ENCODE peak calls at places on chromosomes 7 and 10, in seven cellular contexts. O is stomach; E is left lung; V is dorsolateral prefrontal cortex; T is breast epithelium; K is HepG2; M is naive thymus-derived CD4-positive, alpha-beta T cell. P is an unnamed sample.

GRCh38 chr7:96228760-96229159 is 93.1 kb downstream of the SLC25A13 start:
- DNase-seq in O (no peak), E (no peak), V (no peak), T (no peak), K (no peak), M (no peak), P (no peak)

GRCh38 chr10:109412353-109412752 is 511.0 kb downstream of the XPNPEP1 start:
- DNase-seq in O (no peak), E (no peak), V (no peak), T (no peak), K (no peak), M (no peak), P (no peak)

GRCh38 chr7:153190452-153190851 is 430.9 kb downstream of the ACTR3B start:
- DNase-seq in O (no peak), E (no peak), V (no peak), T (no peak), K (no peak), M (no peak), P (no peak)

GRCh38 chr10:30557884-30558283 is 71.7 kb downstream of the LYZL2 start:
- DNase-seq in O (no peak), E (no peak), V (no peak), T (no peak), K (peak; percentile 82), M (no peak), P (no peak)

GRCh38 chr10:102633282-102633681 is 11.0 kb upstream of the TRIM8 start:
- DNase-seq in O (no peak), E (peak; percentile 75), V (no peak), T (no peak), K (no peak), M (no peak), P (no peak)

GRCh38 chr10:113133497-113133896 is 183.4 kb downstream of the TCF7L2 start:
- DNase-seq in O (no peak), E (no peak), V (no peak), T (no peak), K (no peak), M (no peak), P (no peak)

GRCh38 chr10:21304198-21304597 is 221.3 kb downstream of the SKIDA1 start:
- DNase-seq in O (no peak), E (no peak), V (no peak), T (no peak), K (no peak), M (no peak), P (no peak)

GRCh38 chr10:101843032-101843991 is at the start of gene KCNIP2:
- DNase-seq in O (no peak), E (no peak), V (no peak), T (no peak), K (no peak), M (peak; percentile 32), P (no peak)

GRCh38 chr7:19772858-19773337 is 519 bp downstream of the TMEM196 start:
- DNase-seq in O (no peak), E (peak; percentile 35), V (no peak), T (no peak), K (no peak), M (no peak), P (no peak)

GRCh38 chr10:124043310-124044142 is 49.9 kb downstream of the CHST15 start:
- DNase-seq in O (no peak), E (no peak), V (no peak), T (no peak), K (peak; percentile 97), M (no peak), P (no peak)

GRCh38 chr10:73875139-73875475 is 752 bp upstream of the CAMK2G start:
- DNase-seq in O (no peak), E (no peak), V (no peak), T (no peak), K (no peak), M (peak; percentile 74), P (no peak)

GRCh38 chr10:16386855-16387254 is 50.0 kb upstream of the PTER start:
- DNase-seq in O (no peak), E (no peak), V (no peak), T (no peak), K (no peak), M (no peak), P (no peak)

GRCh38 chr10:6486280-6486679 is 93.8 kb downstream of the PRKCQ start:
- DNase-seq in O (no peak), E (no peak), V (no peak), T (no peak), K (no peak), M (no peak), P (no peak)

GRCh38 chr10:71218046-71218832 is 5.9 kb downstream of the UNC5B start:
- DNase-seq in O (peak; percentile 35), E (no peak), V (no peak), T (peak; percentile 50), K (peak; percentile 20), M (no peak), P (no peak)

DNA sequence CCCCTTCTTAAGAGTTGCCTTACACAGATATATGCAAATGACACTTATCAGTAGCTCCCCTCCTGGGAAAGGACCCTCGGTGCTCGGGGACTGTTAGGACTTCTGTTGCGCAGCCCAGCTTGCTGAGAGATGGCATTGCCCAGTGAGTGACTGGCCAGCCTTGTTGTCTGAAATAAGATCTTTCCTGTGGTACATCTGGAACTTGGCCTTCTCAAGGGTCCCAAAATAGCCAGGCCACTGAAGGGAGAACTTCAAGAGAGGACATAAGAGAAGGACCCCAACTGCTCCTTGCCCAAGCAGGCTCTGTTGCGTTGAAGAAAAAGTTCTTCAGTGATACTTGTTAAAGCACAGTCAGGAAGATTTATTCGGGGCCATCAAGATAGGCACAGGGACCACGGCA is 17.3 kb downstream of the BAG3 start:
- DNase-seq in O (no peak), E (no peak), V (no peak), T (no peak), K (no peak), M (no peak), P (no peak)
- H3K4me3 ChIP-seq in O (no peak overlapping the region), E (no peak overlapping the region), V (no peak overlapping the region), T (no peak overlapping the region), K (no peak overlapping the region), M (no peak overlapping the region), P (no peak overlapping the region)

GRCh38 chr7:1555813-1556540 is at the start of gene TMEM184A:
- DNase-seq in O (peak; percentile 96), E (peak; percentile 77), V (no peak), T (peak; percentile 89), K (peak; percentile 89), M (peak; percentile 51), P (peak; percentile 97)
- H3K27me3 ChIP-seq in O (no peaks in the 10 kb centered on the region), E (no peaks in the 10 kb centered on the region), V (no peaks in the 10 kb centered on the region), T (no peaks in the 10 kb centered on the region), K (peaks cover 3% of the 10 kb centered on the region), M (no peaks in the 10 kb centered on the region), P (no peaks in the 10 kb centered on the region)

DNA sequence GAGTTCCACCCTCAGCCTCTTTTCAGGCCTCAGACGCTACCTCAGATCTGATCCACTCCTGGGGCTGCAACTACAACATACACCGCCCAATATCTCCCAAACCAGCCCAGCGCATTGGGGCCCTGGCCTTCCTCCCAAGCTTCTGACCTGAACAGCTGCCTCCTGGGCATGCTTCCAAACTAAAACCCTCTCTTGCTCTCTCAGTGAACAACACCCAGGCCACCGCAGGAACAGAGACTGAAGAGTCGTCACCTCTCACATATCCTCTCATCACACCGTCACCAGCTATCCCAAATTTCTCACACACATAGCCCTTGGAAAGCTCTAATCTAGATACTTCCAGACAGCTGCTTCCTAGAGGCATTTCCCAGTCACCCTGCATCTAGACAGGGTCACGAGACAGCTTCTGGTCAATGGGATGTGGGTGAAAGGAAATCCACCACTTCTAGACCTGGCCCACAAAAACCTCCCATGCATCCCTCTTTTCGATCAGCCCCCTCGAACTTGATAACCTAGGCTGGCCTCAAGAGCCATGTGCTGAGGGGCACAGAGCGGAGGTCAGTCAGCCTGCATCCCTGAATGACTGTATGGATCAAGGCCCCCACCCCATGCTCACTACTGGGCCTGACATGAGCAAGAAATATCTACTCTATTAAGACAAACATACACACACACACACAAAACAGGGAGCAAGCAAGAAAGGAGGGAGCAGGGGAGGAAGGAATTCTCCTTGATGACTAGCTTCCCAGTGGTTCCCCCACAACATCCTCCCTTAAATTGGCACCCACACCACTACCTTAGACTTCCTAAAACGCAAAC is 1.8 kb downstream of the PARP12 start:
- DNase-seq in O (peak; percentile 43), E (peak; percentile 58), V (no peak), T (no peak), K (no peak), M (no peak), P (peak; percentile 54)
- H3K27ac ChIP-seq in O (peak overlapping the region; percentile 96), E (peak overlapping the region; percentile 96), V (no peak overlapping the region), T (peak overlapping the region; percentile 95), K (peak overlapping the region; percentile 11), M (peak overlapping the region; percentile 81), P (peak overlapping the region; percentile 97)

GRCh38 chr7:105304040-105304895 is 84.5 kb downstream of the SRPK2 start:
- DNase-seq in O (no peak), E (no peak), V (peak; percentile 73), T (no peak), K (peak; percentile 91), M (no peak), P (no peak)
- H3K4me3 ChIP-seq in O (no peak overlapping the region), E (no peak overlapping the region), V (peak overlapping the region; percentile 21), T (peak overlapping the region; percentile 10), K (peak overlapping the region; percentile 13), M (no peak overlapping the region), P (no peak overlapping the region)

DNA sequence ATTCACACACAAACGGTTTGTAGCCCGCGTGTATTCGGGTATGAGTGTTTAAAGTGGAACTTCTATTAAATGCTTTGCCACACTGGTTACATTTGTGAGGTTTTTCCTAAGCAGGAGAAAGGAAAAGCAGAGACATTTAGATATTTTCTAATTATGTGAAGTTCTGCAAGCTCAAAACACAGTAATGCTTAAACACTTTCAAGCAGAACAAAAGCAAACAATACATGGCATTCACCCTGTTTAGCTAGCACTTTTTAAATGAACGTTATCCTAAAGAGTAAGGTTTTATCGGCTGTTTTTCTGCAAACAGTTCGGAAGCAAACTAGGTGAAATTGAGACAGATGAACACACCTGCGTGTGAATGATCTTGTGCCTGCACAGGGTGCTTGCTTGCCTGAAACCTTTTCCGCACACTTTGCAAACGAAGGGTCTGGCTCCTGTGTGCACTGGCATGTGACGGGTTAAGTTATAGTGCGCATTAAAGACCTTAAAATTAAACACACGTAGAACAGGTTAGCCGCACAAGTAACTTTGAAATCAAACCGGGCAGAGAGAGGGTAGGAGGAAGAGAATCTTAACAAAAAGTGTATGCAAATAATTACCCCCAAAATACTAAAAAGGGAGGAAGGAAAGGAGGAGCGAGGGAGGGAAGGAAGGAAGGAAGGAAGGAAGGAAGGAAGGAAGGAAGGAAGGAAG is 1.6 kb downstream of the FEZF1 start:
- DNase-seq in O (no peak), E (no peak), V (no peak), T (no peak), K (no peak), M (no peak), P (no peak)
- H3K27me3 ChIP-seq in O (peaks cover 87% of the 10 kb centered on the region), E (peaks cover 100% of the 10 kb centered on the region), V (peaks cover 98% of the 10 kb centered on the region), T (peaks cover 98% of the 10 kb centered on the region), K (peaks cover 13% of the 10 kb centered on the region), M (no peaks in the 10 kb centered on the region), P (peaks cover 15% of the 10 kb centered on the region)

DNA sequence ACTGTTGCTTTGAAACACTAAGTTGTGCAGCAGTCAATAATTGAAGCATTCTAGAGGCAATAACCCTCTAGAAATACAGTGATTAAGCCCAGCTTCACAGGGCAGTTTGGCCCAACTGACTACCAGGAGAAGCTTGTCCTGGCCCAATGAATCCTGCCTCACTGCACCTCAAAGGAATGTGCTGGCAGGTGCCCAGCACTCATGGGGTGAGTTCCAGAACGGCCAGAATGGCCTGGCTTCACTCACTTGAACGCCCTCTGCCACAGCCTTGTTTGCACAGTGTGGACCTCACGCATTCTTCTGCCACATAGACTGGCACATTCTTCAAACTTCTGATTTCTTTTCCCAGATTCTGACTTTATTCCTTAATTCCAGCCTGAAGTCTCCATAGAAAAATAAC is 6.6 kb upstream of the ITIH2 start:
- DNase-seq in O (peak; percentile 81), E (peak; percentile 67), V (no peak), T (no peak), K (peak; percentile 82), M (no peak), P (no peak)
- H3K27ac ChIP-seq in O (no peak overlapping the region), E (no peak overlapping the region), V (no peak overlapping the region), T (no peak overlapping the region), K (peak overlapping the region; percentile 46), M (no peak overlapping the region), P (no peak overlapping the region)